ENCODE peak calls at places on chromosomes 16 and 17, in six cellular contexts. U is MM.1S, X is HCT116, Q is astrocyte, B is keratinocyte, J is mammary epithelial cell. H is an unnamed sample.

GRCh38 chr16:4507588-4508345 is 30.8 kb downstream of the CDIP1 start:
- DNase-seq in X (no peak), J (no peak), Q (no peak), U (no peak), B (no peak), H (no peak)

GRCh38 chr17:76405607-76405966 is 21.2 kb downstream of the SPHK1 start:
- DNase-seq in U (no peak), X (no peak), J (no peak), B (no peak), Q (no peak), H (no peak)

GRCh38 chr17:58970966-58971575 is 135.6 kb downstream of the TRIM37 start:
- DNase-seq in J (no peak), Q (peak; percentile 61), U (no peak), X (no peak), B (no peak), H (no peak)

GRCh38 chr17:34740936-34741515 is 161.6 kb downstream of the TMEM132E start:
- DNase-seq in U (no peak), X (no peak), Q (no peak), J (no peak), B (no peak), H (no peak)

GRCh38 chr16:86578499-86579267 is at the start of gene FOXL1:
- DNase-seq in B (no peak), Q (no peak), X (no peak), J (no peak), U (no peak), H (no peak)

GRCh38 chr17:21530311-21530710 is 154.2 kb downstream of the KCNJ12 start:
- DNase-seq in J (no peak), Q (no peak), U (no peak), X (no peak), B (no peak), H (no peak)

GRCh38 chr16:4058386-4058785 is 57.9 kb downstream of the ADCY9 start:
- DNase-seq in B (no peak), Q (no peak), X (no peak), U (no peak), J (no peak), H (no peak)

GRCh38 chr16:88843256-88843655 is 13.5 kb downstream of the GALNS start:
- DNase-seq in X (no peak), J (no peak), Q (no peak), U (no peak), B (no peak), H (no peak)

GRCh38 chr17:28839221-28839620 is 3.4 kb downstream of the FAM222B start:
- DNase-seq in X (no peak), U (no peak), B (no peak), J (no peak), Q (no peak), H (no peak)

GRCh38 chr17:80981062-80981902 is 10.4 kb upstream of the CHMP6 start:
- DNase-seq in Q (no peak), B (no peak), J (no peak), U (no peak), X (no peak), H (no peak)

GRCh38 chr17:4551796-4552525 is 3.2 kb downstream of the MYBBP1A start:
- DNase-seq in Q (no peak), X (no peak), B (no peak), J (no peak), U (no peak), H (no peak)

GRCh38 chr17:6630390-6630789 is 10.1 kb downstream of the KIAA0753 start:
- DNase-seq in J (no peak), X (no peak), Q (no peak), B (no peak), U (no peak), H (no peak)

GRCh38 chr16:66662445-66663194 is 33.9 kb downstream of the CMTM4 start:
- DNase-seq in Q (no peak), J (peak; percentile 24), B (no peak), U (peak; percentile 10), X (peak; percentile 21), H (no peak)

GRCh38 chr16:21023509-21024202 is 123.1 kb downstream of the LYRM1 start:
- DNase-seq in X (no peak), J (no peak), B (no peak), Q (no peak), U (no peak), H (no peak)

GRCh38 chr16:6018848-6019489 is 921.4 kb upstream of the EEF2KMT start:
- DNase-seq in U (no peak), B (no peak), J (no peak), Q (no peak), X (no peak), H (no peak)
- TF ChIP-seq EZH2 in U (no peak), B (no peak), J (no peak), Q (no peak), X (no peak), H (no peak)

GRCh38 chr17:60916043-60916442 is 238.4 kb downstream of the BCAS3 start:
- DNase-seq in J (no peak), U (no peak), Q (no peak), B (no peak), X (peak; percentile 3), H (no peak)

GRCh38 chr17:60909405-60909804 is 231.8 kb downstream of the BCAS3 start:
- DNase-seq in Q (no peak), X (no peak), U (no peak), J (no peak), B (no peak), H (no peak)

GRCh38 chr17:60910415-60910814 is 232.8 kb downstream of the BCAS3 start:
- DNase-seq in X (no peak), Q (no peak), U (no peak), B (no peak), J (peak; percentile 0), H (no peak)

GRCh38 chr17:60908324-60908723 is 230.7 kb downstream of the BCAS3 start:
- DNase-seq in B (no peak), J (no peak), Q (no peak), U (no peak), X (no peak), H (no peak)

GRCh38 chr17:60914078-60914477 is 236.4 kb downstream of the BCAS3 start:
- DNase-seq in B (no peak), Q (no peak), J (no peak), X (no peak), U (no peak), H (no peak)
- H3K4me1 ChIP-seq in B (peaks cover 5% of the 10 kb centered on the region), Q (no peaks in the 10 kb centered on the region), J (no peaks in the 10 kb centered on the region), X (no peaks in the 10 kb centered on the region), U (no peaks in the 10 kb centered on the region), H (no peaks in the 10 kb centered on the region)

GRCh38 chr16:87602821-87603683 is 744 bp downstream of the JPH3 start:
- DNase-seq in Q (no peak), J (no peak), B (no peak), X (no peak), U (no peak), H (no peak)
- TF ChIP-seq EZH2 in Q (peak; percentile 98), J (peak; percentile 97), B (peak; percentile 100), X (no peak), U (no peak), H (no peak)

DNA sequence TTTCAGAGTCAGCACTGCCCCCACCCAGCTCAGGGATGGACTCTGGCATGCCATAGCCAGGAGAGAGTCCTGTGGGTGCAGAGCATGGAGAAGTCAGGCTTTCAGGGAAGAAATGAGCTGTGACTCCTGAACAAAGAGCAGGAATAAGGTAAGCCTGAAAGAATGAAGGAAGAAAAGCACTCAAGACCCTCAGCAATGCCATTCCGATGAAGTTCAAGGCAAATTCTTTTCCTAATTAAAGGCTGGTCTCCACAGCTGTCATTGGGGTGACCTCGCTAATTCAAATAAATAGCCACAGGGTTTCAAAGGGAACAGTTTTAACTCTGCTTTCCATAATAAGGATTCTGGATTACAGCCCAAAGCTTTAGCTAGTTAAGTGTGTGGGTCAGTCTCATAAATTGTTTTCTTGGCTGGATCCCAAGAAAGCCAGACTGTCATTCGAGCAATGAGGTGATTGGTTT is 31.7 kb downstream of the TOM1L2 start:
- DNase-seq in B (no peak), X (no peak), U (no peak), Q (peak; percentile 88), J (no peak), H (no peak)
- H3K4me1 ChIP-seq in B (peaks cover 72% of the 10 kb centered on the region), X (peaks cover 82% of the 10 kb centered on the region), U (peaks cover 19% of the 10 kb centered on the region), Q (peaks cover 55% of the 10 kb centered on the region), J (peaks cover 72% of the 10 kb centered on the region), H (peaks cover 65% of the 10 kb centered on the region)

GRCh38 chr17:79220201-79220714 is 145.6 kb downstream of the ENGASE start:
- DNase-seq in U (no peak), B (no peak), J (no peak), X (no peak), Q (no peak), H (no peak)
- TF ChIP-seq EZH2 in U (peak; percentile 35), B (no peak), J (no peak), X (no peak), Q (peak; percentile 10), H (no peak)

GRCh38 chr16:2036200-2036966 is 9.7 kb downstream of the NHERF2 start:
- DNase-seq in X (no peak), U (no peak), B (no peak), Q (no peak), J (no peak), H (no peak)
- H3K4me1 ChIP-seq in X (peaks cover 18% of the 10 kb centered on the region), U (peaks cover 4% of the 10 kb centered on the region), B (peaks cover 9% of the 10 kb centered on the region), Q (peaks cover 80% of the 10 kb centered on the region), J (peaks cover 41% of the 10 kb centered on the region), H (peaks cover 30% of the 10 kb centered on the region)

GRCh38 chr17:52158450-52159042 is at the start of gene CA10:
- DNase-seq in U (no peak), J (no peak), Q (no peak), B (no peak), X (no peak), H (no peak)
- TF ChIP-seq EZH2 in U (no peak), J (no peak), Q (no peak), B (no peak), X (no peak), H (no peak)

GRCh38 chr17:40111221-40112128 is 10.3 kb upstream of the MSL1 start:
- DNase-seq in U (peak; percentile 88), X (peak; percentile 81), J (peak; percentile 77), B (no peak), Q (peak; percentile 98), H (peak; percentile 79)

GRCh38 chr17:40112191-40112590 is 9.6 kb upstream of the MSL1 start:
- DNase-seq in B (no peak), J (no peak), U (peak; percentile 4), X (no peak), Q (no peak), H (no peak)

GRCh38 chr17:40113961-40114272 is 7.9 kb upstream of the MSL1 start:
- DNase-seq in X (no peak), J (no peak), U (peak; percentile 4), B (no peak), Q (peak; percentile 58), H (no peak)

GRCh38 chr17:40113110-40113960 is 8.4 kb upstream of the MSL1 start:
- DNase-seq in J (peak; percentile 93), B (peak; percentile 82), U (peak; percentile 96), X (peak; percentile 87), Q (peak; percentile 88), H (peak; percentile 89)

GRCh38 chr17:40112718-40113109 is 9.1 kb upstream of the MSL1 start:
- DNase-seq in J (no peak), Q (no peak), X (no peak), U (no peak), B (no peak), H (no peak)
- H3K4me1 ChIP-seq in J (peaks cover 51% of the 10 kb centered on the region), Q (peaks cover 68% of the 10 kb centered on the region), X (peaks cover 76% of the 10 kb centered on the region), U (peaks cover 35% of the 10 kb centered on the region), B (peaks cover 60% of the 10 kb centered on the region), H (peaks cover 38% of the 10 kb centered on the region)